ENCODE peak calls at places on chromosomes 1 and 21, in five cellular contexts. One of them, this sample, is unnamed. For H3K4me1, the result is how much of the 10 kb centered on the place peaks cover.

GRCh38 chr21:31977816-31978215 is 105.0 kb downstream of the HUNK start:
- DNase-seq in gastrocnemius medialis: no peak
- DNase-seq in IMR-90: no peak
- DNase-seq in uterus: no peak
- DNase-seq in K562: no peak
- DNase-seq in this sample: no peak

GRCh38 chr1:207499573-207499972 is 3.6 kb downstream of the CR1 start:
- DNase-seq in IMR-90: peak
- DNase-seq in gastrocnemius medialis: peak
- DNase-seq in uterus: peak
- DNase-seq in K562: peak
- DNase-seq in this sample: peak

GRCh38 chr1:19622204-19622603 is 21.9 kb upstream of the NBL1 start:
- DNase-seq in gastrocnemius medialis: no peak
- DNase-seq in uterus: no peak
- DNase-seq in K562: no peak
- DNase-seq in IMR-90: peak
- DNase-seq in this sample: no peak

GRCh38 chr1:54376085-54377039 is 29.8 kb downstream of the SSBP3 start:
- DNase-seq in uterus: no peak
- DNase-seq in K562: peak
- DNase-seq in IMR-90: no peak
- DNase-seq in gastrocnemius medialis: no peak
- DNase-seq in this sample: no peak

GRCh38 chr1:184792450-184792969 is 37.9 kb upstream of the EDEM3 start:
- DNase-seq in uterus: peak
- DNase-seq in gastrocnemius medialis: peak
- DNase-seq in K562: no peak
- DNase-seq in IMR-90: peak
- DNase-seq in this sample: no peak

GRCh38 chr1:37721565-37721964 is 29.2 kb downstream of the CDCA8 start:
- DNase-seq in gastrocnemius medialis: no peak
- DNase-seq in uterus: no peak
- DNase-seq in IMR-90: no peak
- DNase-seq in K562: no peak
- DNase-seq in this sample: no peak

GRCh38 chr21:41803316-41803715 is 36.5 kb upstream of the RIPK4 start:
- DNase-seq in IMR-90: no peak
- DNase-seq in K562: no peak
- DNase-seq in gastrocnemius medialis: no peak
- DNase-seq in uterus: no peak
- DNase-seq in this sample: no peak

GRCh38 chr1:70103770-70104169 is 101.6 kb downstream of the LRRC40 start:
- DNase-seq in gastrocnemius medialis: no peak
- DNase-seq in IMR-90: no peak
- DNase-seq in K562: no peak
- DNase-seq in uterus: no peak
- DNase-seq in this sample: no peak

GRCh38 chr1:111851552-111851951 is 95.9 kb downstream of the DDX20 start:
- DNase-seq in uterus: no peak
- DNase-seq in K562: no peak
- DNase-seq in IMR-90: no peak
- DNase-seq in gastrocnemius medialis: no peak
- DNase-seq in this sample: no peak

GRCh38 chr1:32151319-32151787 is 28.1 kb upstream of the TXLNA start:
- DNase-seq in uterus: no peak
- DNase-seq in K562: no peak
- DNase-seq in gastrocnemius medialis: no peak
- DNase-seq in IMR-90: peak
- DNase-seq in this sample: no peak

GRCh38 chr1:46550751-46551231 is 656 bp downstream of the KNCN start:
- DNase-seq in gastrocnemius medialis: no peak
- DNase-seq in K562: peak
- DNase-seq in IMR-90: no peak
- DNase-seq in uterus: no peak
- DNase-seq in this sample: no peak

GRCh38 chr1:190179817-190180216 is 297.8 kb downstream of the BRINP3 start:
- DNase-seq in IMR-90: peak
- DNase-seq in gastrocnemius medialis: no peak
- DNase-seq in uterus: no peak
- DNase-seq in K562: no peak
- DNase-seq in this sample: no peak

GRCh38 chr1:234326493-234327366 is 46.5 kb upstream of the COA6 start:
- DNase-seq in uterus: peak
- DNase-seq in K562: peak
- DNase-seq in gastrocnemius medialis: no peak
- DNase-seq in IMR-90: peak
- DNase-seq in this sample: no peak

GRCh38 chr1:167229719-167230385 is 9.2 kb downstream of the POU2F1 start:
- DNase-seq in K562: no peak
- DNase-seq in IMR-90: no peak
- DNase-seq in uterus: no peak
- DNase-seq in gastrocnemius medialis: no peak
- DNase-seq in this sample: no peak

GRCh38 chr1:154935749-154936415 is 637 bp downstream of the PMVK start:
- DNase-seq in uterus: no peak
- DNase-seq in IMR-90: no peak
- DNase-seq in K562: no peak
- DNase-seq in gastrocnemius medialis: no peak
- DNase-seq in this sample: no peak

GRCh38 chr1:54885237-54885679 is 1.7 kb downstream of the DHCR24 start:
- DNase-seq in uterus: no peak
- DNase-seq in IMR-90: no peak
- DNase-seq in K562: no peak
- DNase-seq in gastrocnemius medialis: no peak
- DNase-seq in this sample: no peak

GRCh38 chr1:40372658-40373322 is 737 bp upstream of the SMAP2 start:
- DNase-seq in IMR-90: no peak
- DNase-seq in uterus: no peak
- DNase-seq in gastrocnemius medialis: no peak
- DNase-seq in K562: no peak
- DNase-seq in this sample: no peak

GRCh38 chr1:235336903-235337302 is 8.5 kb downstream of the GGPS1 start:
- DNase-seq in K562: no peak
- DNase-seq in IMR-90: peak
- DNase-seq in uterus: no peak
- DNase-seq in gastrocnemius medialis: no peak
- DNase-seq in this sample: no peak

GRCh38 chr1:109299087-109299983 is 7.5 kb downstream of the MYBPHL start:
- DNase-seq in K562: no peak
- DNase-seq in gastrocnemius medialis: peak
- DNase-seq in uterus: no peak
- DNase-seq in IMR-90: peak
- DNase-seq in this sample: no peak

GRCh38 chr1:51535006-51535592 is 16.0 kb upstream of the EPS15 start:
- DNase-seq in IMR-90: peak
- DNase-seq in K562: peak
- DNase-seq in gastrocnemius medialis: peak
- DNase-seq in uterus: peak
- DNase-seq in this sample: no peak

GRCh38 chr1:78658901-78659300 is 9.3 kb downstream of the IFI44 start:
- DNase-seq in gastrocnemius medialis: no peak
- DNase-seq in uterus: no peak
- DNase-seq in IMR-90: peak
- DNase-seq in K562: no peak
- DNase-seq in this sample: no peak

GRCh38 chr1:181352695-181353094 is 130.6 kb upstream of the CACNA1E start:
- DNase-seq in gastrocnemius medialis: no peak
- DNase-seq in IMR-90: no peak
- DNase-seq in uterus: no peak
- DNase-seq in K562: no peak
- DNase-seq in this sample: no peak

GRCh38 chr21:43819511-43820405 is 30.4 kb downstream of the RRP1 start:
- DNase-seq in uterus: no peak
- DNase-seq in gastrocnemius medialis: no peak
- DNase-seq in IMR-90: no peak
- DNase-seq in K562: no peak
- DNase-seq in this sample: no peak

GRCh38 chr21:45334134-45334533 is 46.4 kb upstream of the POFUT2 start:
- DNase-seq in K562: no peak
- DNase-seq in IMR-90: no peak
- DNase-seq in gastrocnemius medialis: no peak
- DNase-seq in uterus: no peak
- DNase-seq in this sample: no peak

GRCh38 chr1:39776400-39776713 is 5.2 kb upstream of the OXCT2 start:
- DNase-seq in gastrocnemius medialis: no peak
- DNase-seq in IMR-90: no peak
- DNase-seq in K562: no peak
- DNase-seq in uterus: no peak
- DNase-seq in this sample: no peak

GRCh38 chr1:116954450-116954849 is 44.7 kb downstream of the PTGFRN start:
- DNase-seq in gastrocnemius medialis: peak
- DNase-seq in K562: no peak
- DNase-seq in IMR-90: no peak
- DNase-seq in uterus: peak
- DNase-seq in this sample: no peak

DNA sequence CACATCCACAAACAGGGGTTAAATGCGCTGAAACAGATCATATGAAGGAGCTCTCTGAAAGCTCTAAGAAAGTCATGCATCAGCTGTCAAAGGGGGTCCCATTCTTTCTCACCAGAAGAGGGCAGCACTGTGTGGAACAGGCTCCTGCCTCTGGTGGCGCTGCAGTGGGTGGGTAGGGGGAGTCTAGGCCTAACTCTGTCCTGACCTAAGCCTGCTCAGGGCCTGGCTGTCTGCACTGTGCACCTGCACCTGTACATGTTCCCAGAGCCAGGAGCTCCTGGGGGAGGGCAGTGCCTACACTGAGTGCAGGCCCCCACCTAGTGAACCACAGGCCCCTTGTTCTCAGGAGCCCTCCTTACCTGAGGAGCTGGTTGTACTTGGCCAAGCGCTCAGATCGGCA is 16.0 kb downstream of the ENO1 start:
- DNase-seq in IMR-90: no peak
- DNase-seq in uterus: no peak
- DNase-seq in gastrocnemius medialis: no peak
- DNase-seq in K562: peak
- DNase-seq in this sample: no peak
- TF ChIP-seq POLR2A in IMR-90: no peak
- TF ChIP-seq POLR2A in uterus: no peak
- TF ChIP-seq POLR2A in gastrocnemius medialis: no peak
- TF ChIP-seq POLR2A in K562: no peak
- TF ChIP-seq POLR2A in this sample: no peak

DNA sequence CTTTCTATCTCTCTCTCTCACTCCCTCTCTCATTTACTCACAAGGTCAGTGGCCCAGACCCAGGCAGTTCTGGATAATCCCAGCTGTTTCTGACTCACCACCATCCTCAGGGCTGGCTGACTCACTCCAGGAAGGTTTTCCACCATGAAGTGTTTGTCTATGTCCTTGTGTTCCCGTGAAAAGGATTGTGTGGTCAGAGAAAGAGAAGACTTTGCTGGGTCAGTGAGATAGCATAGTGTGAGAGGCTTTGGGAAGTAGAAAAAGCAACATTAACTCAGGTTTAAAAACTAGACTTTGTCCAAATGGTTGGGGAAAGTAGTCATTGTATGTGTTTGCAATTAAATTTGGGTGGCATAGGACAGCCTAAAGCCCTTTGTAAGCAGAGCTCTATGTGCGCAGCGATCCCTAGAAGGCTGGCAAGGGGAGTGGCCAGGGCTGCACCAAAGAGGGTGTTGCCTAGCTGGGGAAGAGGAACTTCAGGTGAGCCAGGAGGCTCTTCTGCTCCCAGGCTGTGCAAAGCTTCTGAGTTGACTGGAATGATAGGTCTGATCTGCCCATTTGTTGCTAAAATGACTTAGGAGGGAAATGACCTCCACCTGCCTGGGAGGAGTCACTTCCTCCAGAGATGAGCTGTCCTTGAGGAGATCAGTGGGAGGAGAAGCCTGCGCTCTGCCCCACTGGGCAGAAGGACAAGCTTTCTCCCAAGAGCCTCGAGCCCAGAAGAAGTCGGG is 4.9 kb upstream of the CAPN2 start:
- DNase-seq in K562: peak
- DNase-seq in uterus: peak
- DNase-seq in gastrocnemius medialis: peak
- DNase-seq in IMR-90: peak
- DNase-seq in this sample: no peak
- H3K4me1 ChIP-seq in K562: under half
- H3K4me1 ChIP-seq in uterus: under half
- H3K4me1 ChIP-seq in gastrocnemius medialis: under half
- H3K4me1 ChIP-seq in IMR-90: under half
- H3K4me1 ChIP-seq in this sample: under half

GRCh38 chr1:26431979-26432695 is at the start of gene DHDDS:
- DNase-seq in K562: peak
- DNase-seq in gastrocnemius medialis: peak
- DNase-seq in uterus: peak
- DNase-seq in IMR-90: peak
- DNase-seq in this sample: peak
- TF ChIP-seq POLR2A in K562: peak
- TF ChIP-seq POLR2A in gastrocnemius medialis: peak
- TF ChIP-seq POLR2A in uterus: peak
- TF ChIP-seq POLR2A in IMR-90: peak
- TF ChIP-seq POLR2A in this sample: peak

DNA sequence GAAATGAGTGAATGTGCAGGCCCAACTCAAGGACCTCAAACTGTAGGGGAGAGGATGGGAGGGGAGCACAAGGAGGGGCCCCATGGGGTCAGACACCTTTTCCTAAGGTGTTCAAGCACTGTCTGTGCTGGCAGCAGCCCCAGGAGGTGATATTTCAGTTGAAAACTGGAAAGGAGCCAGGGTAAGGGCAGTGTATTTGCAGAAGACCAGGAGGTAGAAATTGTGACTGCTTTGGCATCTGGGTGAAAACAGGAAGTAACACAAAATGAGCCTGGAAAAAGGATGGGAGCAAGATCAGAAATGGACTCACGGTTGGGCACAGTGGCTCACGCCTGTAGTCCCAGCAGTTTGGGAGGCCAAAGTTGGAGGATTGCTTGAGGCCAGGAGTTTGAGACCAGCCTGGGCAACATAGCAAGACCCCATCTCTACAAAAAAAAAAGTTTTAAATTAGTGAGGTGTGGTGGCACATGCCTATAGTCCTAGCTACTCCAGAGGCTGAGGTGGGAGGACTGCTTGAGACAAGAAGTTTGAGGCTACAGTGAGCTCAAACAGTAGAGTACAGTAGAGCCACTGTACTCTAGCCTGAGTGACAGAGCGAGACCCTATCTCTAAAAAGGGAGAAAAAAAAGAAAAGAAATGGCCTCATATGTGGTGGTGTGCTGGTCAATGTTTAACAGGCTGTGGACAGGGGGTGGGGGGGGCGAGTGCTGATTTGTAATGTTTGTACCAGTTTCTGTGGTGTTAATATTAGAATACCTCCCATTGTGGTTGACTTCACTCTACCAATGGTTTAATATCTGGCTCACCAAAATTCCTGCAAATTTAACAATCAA is 76.2 kb upstream of the ANGPTL1 start:
- DNase-seq in gastrocnemius medialis: no peak
- DNase-seq in IMR-90: no peak
- DNase-seq in uterus: no peak
- DNase-seq in K562: no peak
- DNase-seq in this sample: no peak
- H3K4me1 ChIP-seq in gastrocnemius medialis: under half
- H3K4me1 ChIP-seq in IMR-90: under half
- H3K4me1 ChIP-seq in uterus: under half
- H3K4me1 ChIP-seq in K562: under half
- H3K4me1 ChIP-seq in this sample: under half

This sample was measured in esophagus squamous epithelium.